ENCODE peak calls at places on chromosomes 6 and 20, in five cellular contexts. C is heart right ventricle, I is aorta, K is lung, O is neural progenitor cell. U is an unnamed sample.

GRCh38 chr20:36313476-36313875 is 7.3 kb downstream of the DLGAP4 start:
- DNase-seq in O (no peak), C (no peak), K (no peak), I (peak), U (no peak)

GRCh38 chr6:134132494-134133141 is 80.2 kb upstream of the SLC2A12 start:
- DNase-seq in K (no peak), C (no peak), O (no peak), I (no peak), U (no peak)

GRCh38 chr6:16319813-16320532 is 81.6 kb downstream of the GMPR start:
- DNase-seq in O (no peak), I (peak), C (peak), K (peak), U (peak)

GRCh38 chr6:53894086-53894485 is 99.3 kb downstream of the LRRC1 start:
- DNase-seq in C (no peak), O (no peak), I (no peak), K (no peak), U (no peak)

GRCh38 chr20:43448748-43449535 is 8.8 kb upstream of the SRSF6 start:
- DNase-seq in I (no peak), C (no peak), O (peak), K (no peak), U (no peak)

GRCh38 chr6:164812706-164813105 is 496.7 kb downstream of the C6orf118 start:
- DNase-seq in O (no peak), I (no peak), C (no peak), K (no peak), U (no peak)

GRCh38 chr6:122778961-122779671 is 400 bp upstream of the FABP7 start:
- DNase-seq in K (no peak), I (no peak), O (peak), C (no peak), U (no peak)

GRCh38 chr6:143766185-143766553 is 77.0 kb upstream of the LTV1 start:
- DNase-seq in K (no peak), O (no peak), I (no peak), C (no peak), U (no peak)

GRCh38 chr6:13478525-13478962 is 8.9 kb downstream of the GFOD1 start:
- DNase-seq in C (no peak), I (no peak), O (no peak), K (no peak), U (no peak)

GRCh38 chr6:13479971-13480434 is 7.4 kb downstream of the GFOD1 start:
- DNase-seq in I (no peak), K (no peak), C (no peak), O (no peak), U (no peak)

GRCh38 chr6:13479206-13479797 is 8.1 kb downstream of the GFOD1 start:
- DNase-seq in C (no peak), I (no peak), K (no peak), O (no peak), U (no peak)

GRCh38 chr6:13484138-13484708 is 3.2 kb downstream of the GFOD1 start:
- DNase-seq in I (no peak), K (no peak), C (no peak), O (no peak), U (no peak)

GRCh38 chr6:13480631-13481501 is 6.5 kb downstream of the GFOD1 start:
- DNase-seq in C (no peak), I (no peak), O (no peak), K (no peak), U (no peak)
- H3K27ac ChIP-seq in C (no peak), I (no peak), O (no peak), K (peak), U (no peak)

GRCh38 chr6:52664185-52664990 is 6.5 kb upstream of the TMEM14A start:
- DNase-seq in O (peak), I (peak), C (peak), K (peak), U (peak)

GRCh38 chr6:52663120-52663934 is 7.6 kb upstream of the TMEM14A start:
- DNase-seq in O (peak), I (no peak), C (peak), K (peak), U (peak)

GRCh38 chr6:52666523-52666922 is 4.4 kb upstream of the TMEM14A start:
- DNase-seq in O (no peak), I (no peak), C (no peak), K (no peak), U (no peak)

GRCh38 chr6:52663935-52664184 is 7.1 kb upstream of the TMEM14A start:
- DNase-seq in C (no peak), I (no peak), K (no peak), O (no peak), U (no peak)

GRCh38 chr6:52664991-52665686 is 5.8 kb upstream of the TMEM14A start:
- DNase-seq in I (no peak), K (no peak), C (no peak), O (no peak), U (no peak)
- H3K4me3 ChIP-seq in I (peak), K (no peak), C (peak), O (peak), U (no peak)

GRCh38 chr20:6954219-6954618 is 186.7 kb downstream of the BMP2 start:
- DNase-seq in I (no peak), K (no peak), C (no peak), O (no peak), U (no peak)
- H3K27ac ChIP-seq in I (no peak), K (no peak), C (no peak), O (no peak), U (no peak)

GRCh38 chr6:44176130-44176934 is 17.7 kb downstream of the CAPN11 start:
- DNase-seq in I (no peak), K (no peak), C (no peak), O (no peak), U (no peak)
- H3K4me3 ChIP-seq in I (no peak), K (no peak), C (no peak), O (no peak), U (no peak)

DNA sequence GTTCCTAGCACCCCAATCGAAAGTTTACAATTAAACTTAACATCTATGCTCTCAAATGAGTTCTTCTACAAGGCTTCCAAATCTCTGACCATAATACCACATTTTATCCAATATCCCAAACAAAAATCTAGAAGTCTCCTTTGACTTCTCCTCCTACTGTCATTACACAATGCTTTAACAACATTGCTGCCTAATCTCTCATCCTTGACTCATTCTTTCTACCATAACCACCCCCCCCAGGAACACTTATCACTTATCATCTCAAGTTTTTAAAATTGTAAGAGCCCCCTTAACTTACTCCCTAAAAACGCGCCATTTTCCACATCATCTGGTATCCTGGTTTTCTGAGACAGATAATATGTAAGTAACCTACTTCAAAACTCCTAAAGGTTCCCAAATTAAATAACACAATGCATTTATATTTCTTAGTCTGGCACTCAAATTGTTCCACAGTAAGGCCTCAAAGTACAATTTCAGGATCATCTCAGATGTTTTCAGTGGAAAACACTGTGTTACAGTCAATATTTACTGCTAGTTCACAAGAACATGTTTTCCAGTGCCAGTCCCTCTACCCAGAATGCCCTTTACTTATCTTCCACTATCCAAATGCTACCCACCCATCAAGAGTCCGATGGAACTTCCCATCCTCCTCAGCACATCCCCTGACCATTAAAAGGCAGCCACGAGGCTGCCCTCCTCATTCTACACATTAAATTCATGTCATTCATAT is 308.2 kb upstream of the THEMIS start:
- DNase-seq in O (no peak), K (no peak), I (no peak), C (no peak), U (no peak)
- H3K27ac ChIP-seq in O (no peak), K (no peak), I (no peak), C (no peak), U (no peak)

DNA sequence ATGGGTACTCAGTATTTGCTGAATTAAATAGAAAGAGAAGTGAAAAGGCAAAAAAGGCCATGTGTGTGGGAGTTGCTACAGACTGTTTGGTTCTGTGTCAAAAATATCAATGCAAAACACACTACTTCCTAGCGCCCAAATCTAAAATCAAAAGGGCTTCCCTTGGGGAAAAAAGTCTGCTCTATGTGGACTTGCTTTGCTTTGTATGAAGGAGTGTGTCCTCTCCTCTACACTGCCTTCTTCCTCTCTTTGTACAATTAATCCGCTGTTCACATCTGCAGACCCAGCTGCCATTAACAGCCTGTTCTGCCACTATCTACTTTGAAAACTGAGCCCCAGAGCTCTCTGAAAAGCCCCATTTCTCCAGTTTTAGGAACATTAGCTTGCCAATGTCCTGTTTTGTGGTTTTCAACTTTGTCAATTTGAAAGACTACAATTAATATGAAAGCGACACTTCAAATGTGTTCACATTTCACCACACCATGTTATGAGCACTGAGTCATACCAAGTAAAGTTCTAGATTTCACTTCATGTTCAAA is 102.9 kb downstream of the KIF13A start:
- DNase-seq in C (no peak), K (no peak), O (no peak), I (no peak), U (no peak)
- H3K4me3 ChIP-seq in C (no peak), K (no peak), O (no peak), I (no peak), U (no peak)

DNA sequence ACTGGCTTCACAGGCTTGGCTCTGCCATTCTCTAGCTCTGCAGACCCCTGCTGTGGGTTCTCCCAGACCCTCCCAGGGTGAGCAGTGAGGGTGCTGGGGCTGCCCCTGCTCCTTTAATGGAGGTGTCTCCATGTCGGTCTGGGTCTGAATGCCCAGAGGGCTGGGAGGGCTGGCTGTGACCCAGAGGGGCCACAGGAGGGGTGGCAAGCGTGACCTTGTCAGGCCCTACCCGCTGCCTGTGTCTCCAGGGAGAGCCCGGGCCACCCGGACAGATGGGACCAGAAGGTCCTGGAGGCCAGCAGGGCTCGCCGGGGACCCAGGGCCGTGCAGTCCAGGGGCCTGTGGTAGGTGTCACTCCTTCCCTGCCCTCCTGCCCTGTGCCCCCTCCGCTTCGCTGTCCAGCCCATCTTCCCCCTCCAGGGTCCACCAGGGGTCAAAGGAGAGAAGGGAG is 32.1 kb downstream of the COL20A1 start:
- DNase-seq in I (peak), O (no peak), K (no peak), C (no peak), U (no peak)
- H3K27ac ChIP-seq in I (no peak), O (no peak), K (no peak), C (no peak), U (no peak)

DNA sequence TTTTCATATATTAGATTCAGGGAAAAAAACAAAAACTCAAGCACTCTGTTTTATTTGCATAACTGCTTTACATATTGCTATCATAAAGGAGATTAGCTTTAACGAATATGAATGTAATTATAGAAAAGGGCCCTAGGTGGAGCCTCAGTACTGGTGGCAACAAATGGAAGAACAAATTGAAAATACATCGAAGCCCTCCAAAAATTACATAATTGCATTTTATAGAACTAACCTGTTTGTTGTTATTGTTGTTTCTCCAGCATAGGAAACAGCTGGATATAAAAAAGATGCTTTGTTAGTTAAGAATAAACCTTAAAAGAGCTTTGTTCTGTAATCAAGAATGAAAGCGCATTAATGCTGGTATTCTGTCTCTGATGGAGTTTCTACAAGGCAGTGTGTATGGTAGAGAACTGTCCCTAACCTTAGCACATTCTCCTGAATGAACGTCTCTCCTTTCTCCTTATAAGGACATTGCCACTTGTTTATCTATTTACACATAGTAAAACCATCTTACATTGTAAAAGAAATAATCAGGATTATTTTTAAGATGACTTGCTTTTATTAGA is 33.7 kb upstream of the LCA5 start:
- DNase-seq in O (no peak), C (no peak), K (no peak), I (no peak), U (no peak)
- H3K4me3 ChIP-seq in O (no peak), C (peak), K (no peak), I (peak), U (no peak)

DNA sequence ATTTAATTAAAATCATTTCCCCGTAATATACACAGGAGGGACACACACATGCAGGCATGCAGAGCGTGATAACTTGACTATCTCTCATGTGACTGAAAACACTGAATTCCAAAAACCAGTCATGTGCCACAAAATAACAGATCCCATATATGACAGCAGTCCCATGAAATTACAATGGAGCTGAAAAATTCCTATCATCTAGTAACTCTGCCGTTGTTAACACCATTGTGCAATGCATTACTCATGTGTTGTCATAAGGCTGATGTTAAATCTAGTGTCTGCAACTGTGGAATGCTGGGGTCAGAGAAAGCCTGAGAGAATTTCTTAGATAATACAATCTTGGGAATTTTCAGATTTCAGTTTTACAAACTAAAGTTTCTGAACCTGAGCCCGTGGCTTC is 70.3 kb downstream of the LYRM4 start:
- DNase-seq in K (no peak), I (no peak), C (no peak), O (no peak), U (no peak)
- H3K27ac ChIP-seq in K (no peak), I (no peak), C (no peak), O (no peak), U (no peak)

U was measured in uterus.